ENCODE peak calls at places on chromosomes 12 and 14, in five cellular contexts. T is IMR-90, R is A549, B is HEK293T, X is K562. L is an unnamed sample.

GRCh38 chr12:130073721-130074120 is 88.5 kb upstream of the FZD10 start:
- DNase-seq in T (no peak), R (no peak), B (no peak), X (no peak), L (no peak)

GRCh38 chr12:48980389-48980952 is 2.3 kb downstream of the WNT1 start:
- DNase-seq in T (no peak), R (peak), B (no peak), X (no peak), L (no peak)

GRCh38 chr12:43336962-43337555 is 214.9 kb downstream of the ADAMTS20 start:
- DNase-seq in T (peak), R (peak), B (no peak), X (peak), L (no peak)

GRCh38 chr12:12938541-12938940 is 13.4 kb downstream of the GPRC5D start:
- DNase-seq in T (no peak), R (no peak), B (no peak), X (no peak), L (no peak)

GRCh38 chr14:21058903-21059302 is 1.3 kb downstream of the RNASE8 start:
- DNase-seq in T (no peak), R (no peak), B (no peak), X (no peak), L (no peak)

GRCh38 chr14:72975776-72976175 is 49.5 kb downstream of the DCAF4 start:
- DNase-seq in T (no peak), R (peak), B (no peak), X (peak), L (no peak)

GRCh38 chr14:51014086-51014485 is 69.8 kb upstream of the PYGL start:
- DNase-seq in T (peak), R (no peak), B (peak), X (no peak), L (no peak)

GRCh38 chr12:85279449-85280137 is 427 bp upstream of the ALX1 start:
- DNase-seq in T (no peak), R (no peak), B (peak), X (no peak), L (no peak)

GRCh38 chr12:34390846-34391700 is 368.8 kb downstream of the ALG10 start:
- DNase-seq in T (no peak), R (no peak), B (no peak), X (no peak), L (no peak)

GRCh38 chr12:29216797-29217583 is 67.9 kb downstream of the FAR2 start:
- DNase-seq in T (no peak), R (no peak), B (no peak), X (no peak), L (no peak)

GRCh38 chr14:68293404-68293803 is 473.8 kb downstream of the RAD51B start:
- DNase-seq in T (no peak), R (no peak), B (no peak), X (no peak), L (no peak)

GRCh38 chr12:62813031-62813829 is 121.7 kb downstream of the PPM1H start:
- DNase-seq in T (peak), R (peak), B (peak), X (peak), L (no peak)

GRCh38 chr12:53575502-53576264 is 50.5 kb downstream of the ATF7 start:
- DNase-seq in T (peak), R (peak), B (no peak), X (peak), L (no peak)

GRCh38 chr12:49662998-49663843 is 39.9 kb downstream of the PRPF40B start:
- DNase-seq in T (peak), R (no peak), B (no peak), X (peak), L (peak)

GRCh38 chr14:68143341-68143807 is 323.8 kb downstream of the RAD51B start:
- DNase-seq in T (peak), R (peak), B (no peak), X (no peak), L (no peak)

GRCh38 chr12:122981036-122981471 is 573 bp downstream of the ARL6IP4 start:
- DNase-seq in T (no peak), R (no peak), B (peak), X (peak), L (no peak)

GRCh38 chr14:86942939-86943338 is 1050.0 kb downstream of the GALC start:
- DNase-seq in T (no peak), R (no peak), B (no peak), X (no peak), L (no peak)

GRCh38 chr12:11581179-11581755 is 68.2 kb upstream of the ETV6 start:
- DNase-seq in T (peak), R (peak), B (peak), X (peak), L (no peak)

GRCh38 chr14:59131926-59132763 is 56.3 kb upstream of the DAAM1 start:
- DNase-seq in T (no peak), R (no peak), B (no peak), X (no peak), L (no peak)

GRCh38 chr14:89625988-89626806 is 209.2 kb upstream of the FOXN3 start:
- DNase-seq in T (no peak), R (no peak), B (no peak), X (no peak), L (no peak)

GRCh38 chr14:100240725-100241032 is 1.7 kb downstream of the YY1 start:
- DNase-seq in T (no peak), R (no peak), B (no peak), X (no peak), L (no peak)

GRCh38 chr12:9327307-9327706 is 119.1 kb upstream of the PZP start:
- DNase-seq in T (no peak), R (no peak), B (no peak), X (no peak), L (no peak)

GRCh38 chr12:89731614-89732013 is 23.0 kb upstream of the ATP2B1 start:
- DNase-seq in T (peak), R (no peak), B (no peak), X (no peak), L (no peak)

GRCh38 chr14:60655898-60656754 is 6.8 kb upstream of the SIX1 start:
- DNase-seq in T (peak), R (no peak), B (peak), X (no peak), L (no peak)

GRCh38 chr14:28765907-28766504 is 581 bp upstream of the FOXG1 start:
- DNase-seq in T (no peak), R (no peak), B (no peak), X (peak), L (no peak)

GRCh38 chr14:64861916-64862315 is 17.8 kb downstream of the SPTB start:
- DNase-seq in T (no peak), R (no peak), B (no peak), X (no peak), L (no peak)

GRCh38 chr12:18430425-18431048 is 169.2 kb downstream of the PIK3C2G start:
- DNase-seq in T (peak), R (peak), B (peak), X (peak), L (no peak)

GRCh38 chr12:6180300-6181051 is 19.7 kb upstream of the CD9 start:
- DNase-seq in T (peak), R (peak), B (no peak), X (no peak), L (no peak)

GRCh38 chr14:68110989-68111704 is 291.6 kb downstream of the RAD51B start:
- DNase-seq in T (no peak), R (no peak), B (no peak), X (no peak), L (peak)

GRCh38 chr14:95200404-95200803 is 43.1 kb upstream of the DICER1 start:
- DNase-seq in T (no peak), R (no peak), B (no peak), X (no peak), L (no peak)

DNA sequence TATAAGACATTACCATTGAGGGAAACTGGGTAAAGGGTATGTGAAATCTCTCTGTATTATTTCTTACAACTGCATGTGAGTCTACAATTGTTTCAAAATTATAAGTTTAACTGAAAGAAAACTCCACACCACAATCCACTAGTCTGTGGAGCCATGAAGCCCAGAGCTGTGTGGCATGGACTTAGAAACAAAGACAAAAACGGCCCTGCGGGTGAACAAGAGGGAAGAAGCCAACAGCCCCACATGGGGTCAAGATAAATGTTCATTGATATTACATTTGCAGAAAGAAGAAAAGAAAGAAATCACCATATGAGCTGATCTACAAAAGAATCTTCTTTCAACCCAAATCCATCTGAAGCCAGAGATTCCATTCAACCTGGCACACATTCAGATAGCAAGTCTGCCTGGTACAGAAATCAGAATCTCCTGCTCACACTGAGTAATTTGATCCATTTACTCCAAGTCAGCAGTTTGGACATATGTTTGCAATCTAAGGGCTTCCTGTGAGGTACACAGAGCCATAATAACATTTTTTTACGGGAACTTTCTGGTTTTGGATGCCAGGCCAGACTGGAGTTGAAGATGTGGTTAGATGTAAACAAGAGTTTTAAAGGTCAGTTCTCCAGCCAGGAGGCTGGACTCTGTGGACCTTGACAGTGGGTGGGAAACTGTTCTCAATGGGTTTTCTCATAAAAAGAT is 18.0 kb upstream of the TSPAN11 start:
- DNase-seq in T (peak), R (no peak), B (no peak), X (no peak), L (no peak)
- TF ChIP-seq BHLHE40 in T (no peak), R (no peak), B (no peak), X (no peak), L (no peak)

DNA sequence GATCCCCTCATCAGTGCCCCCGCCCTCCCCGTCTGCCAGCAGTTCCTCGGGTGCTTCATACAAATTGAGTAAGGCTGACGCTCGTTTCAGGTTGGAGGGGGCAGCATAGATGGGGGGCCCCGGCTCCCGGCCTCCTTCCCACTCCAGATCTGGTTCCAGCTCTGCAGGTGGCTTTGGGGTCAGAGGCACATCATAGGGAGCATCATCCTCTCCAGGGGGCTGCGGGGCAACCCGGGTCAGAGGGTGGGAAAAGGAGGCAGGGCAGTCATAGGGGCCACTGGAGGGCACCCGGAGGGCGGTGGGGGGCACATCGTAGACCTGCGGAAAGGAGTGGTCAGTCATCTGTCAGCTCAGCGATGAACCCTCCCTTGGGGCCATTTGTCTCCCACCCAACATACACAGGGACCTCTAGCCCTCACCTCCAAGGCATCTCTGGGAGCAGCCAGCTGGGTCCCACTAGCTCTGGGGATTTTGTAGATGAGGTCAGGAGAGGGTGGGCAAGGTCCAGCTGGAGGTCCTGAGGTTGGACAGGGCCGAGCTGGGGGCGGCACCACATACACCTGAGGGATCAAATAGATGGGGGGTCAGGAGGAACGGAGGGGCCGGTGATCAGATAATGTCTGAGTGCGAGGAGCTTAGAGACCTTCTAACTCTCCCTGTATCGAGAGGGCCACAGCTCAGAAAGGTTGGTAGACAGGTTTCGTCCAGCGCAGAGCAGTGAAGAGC is 5.1 kb downstream of the EFS start:
- DNase-seq in T (no peak), R (no peak), B (no peak), X (no peak), L (no peak)
- TF ChIP-seq BHLHE40 in T (no peak), R (no peak), B (no peak), X (no peak), L (no peak)

GRCh38 chr12:51871126-51871525 is 16.8 kb upstream of the ANKRD33 start:
- DNase-seq in T (no peak), R (no peak), B (no peak), X (no peak), L (no peak)

GRCh38 chr12:51869931-51870330 is 18.0 kb upstream of the ANKRD33 start:
- DNase-seq in T (no peak), R (no peak), B (no peak), X (no peak), L (no peak)

GRCh38 chr12:51869490-51869865 is 18.4 kb upstream of the ANKRD33 start:
- DNase-seq in T (no peak), R (no peak), B (no peak), X (no peak), L (no peak)

GRCh38 chr12:51867796-51868428 is 19.4 kb upstream of the FIGNL2 start:
- DNase-seq in T (no peak), R (no peak), B (no peak), X (no peak), L (no peak)

GRCh38 chr12:51868821-51869489 is 18.9 kb upstream of the ANKRD33 start:
- DNase-seq in T (no peak), R (no peak), B (no peak), X (peak), L (no peak)
- TF ChIP-seq BHLHE40 in T (no peak), R (no peak), B (no peak), X (no peak), L (no peak)

DNA sequence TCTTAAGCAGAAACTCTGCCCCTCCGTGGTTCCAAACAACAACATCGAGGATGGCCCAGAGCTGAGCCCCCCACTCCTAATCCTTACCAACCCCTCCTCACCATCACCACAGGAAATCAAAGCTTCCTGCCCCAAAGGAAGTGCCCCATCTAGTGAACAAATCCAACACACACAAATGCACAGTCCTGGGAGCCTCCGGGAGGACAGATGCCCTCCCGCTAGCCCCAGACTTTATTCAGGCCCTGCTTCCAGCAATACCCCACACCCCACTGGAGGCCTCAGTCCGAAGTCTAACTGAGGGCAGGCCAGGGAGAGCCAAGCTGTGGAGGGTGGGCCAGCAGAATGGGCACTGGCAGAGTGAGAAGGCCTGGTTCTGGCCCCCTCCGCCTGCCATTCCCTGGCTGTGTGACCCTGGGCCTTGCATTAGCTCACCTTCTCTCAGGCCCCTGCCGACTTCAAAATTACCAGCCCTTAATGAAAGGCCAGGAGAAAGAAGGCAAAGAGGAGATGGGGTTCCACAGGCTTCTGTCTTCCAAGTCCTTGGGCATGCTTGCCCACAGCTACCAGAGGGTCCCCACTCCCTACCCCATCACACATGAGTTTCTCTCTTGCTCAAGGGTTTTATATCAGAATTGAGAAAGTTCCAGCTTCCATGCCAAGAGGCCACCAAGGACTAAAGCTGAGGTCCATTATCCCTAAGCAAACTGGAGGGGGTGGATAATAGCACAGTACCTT is 2.3 kb downstream of the HDAC7 start:
- DNase-seq in T (no peak), R (no peak), B (no peak), X (no peak), L (no peak)
- TF ChIP-seq BHLHE40 in T (no peak), R (no peak), B (no peak), X (no peak), L (no peak)

DNA sequence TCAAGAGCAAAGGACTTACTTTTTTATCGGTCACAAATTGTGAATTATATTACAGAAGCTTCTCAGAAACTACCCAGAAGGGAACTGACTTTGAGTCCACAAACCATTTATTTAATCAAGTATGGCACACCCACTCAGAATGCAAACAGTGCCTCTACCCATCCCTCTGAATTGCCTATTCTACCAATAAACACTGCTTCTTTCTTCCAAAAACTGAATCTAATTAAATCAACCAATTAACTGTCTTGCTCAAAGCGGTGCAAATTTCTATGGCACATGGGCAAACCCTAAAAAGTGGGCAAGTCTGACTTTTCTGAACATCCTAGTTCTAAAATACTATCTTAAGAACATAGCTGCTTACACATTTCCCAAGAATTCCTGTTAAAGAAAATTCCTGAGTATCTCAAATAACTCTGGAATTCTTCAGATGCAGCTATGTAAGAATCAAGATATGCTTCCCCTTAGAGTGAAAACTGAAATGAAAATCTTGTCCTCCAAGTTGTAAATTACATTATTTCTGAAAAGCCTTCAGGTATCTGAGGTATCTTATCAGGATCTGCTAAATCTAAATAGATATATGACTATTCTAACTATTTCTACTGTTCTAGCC is 4.3 kb downstream of the SPTLC2 start:
- DNase-seq in T (peak), R (no peak), B (no peak), X (no peak), L (no peak)
- TF ChIP-seq BHLHE40 in T (no peak), R (no peak), B (no peak), X (no peak), L (no peak)

GRCh38 chr14:75044760-75045159 is 6.5 kb downstream of the MLH3 start:
- DNase-seq in T (peak), R (no peak), B (no peak), X (no peak), L (no peak)
- TF ChIP-seq BHLHE40 in T (no peak), R (no peak), B (no peak), X (no peak), L (no peak)

GRCh38 chr12:113151655-113152054 is 2.1 kb downstream of the CFAP73 start:
- DNase-seq in T (no peak), R (no peak), B (no peak), X (no peak), L (no peak)

GRCh38 chr12:113152196-113152834 is 2.8 kb downstream of the CFAP73 start:
- DNase-seq in T (no peak), R (no peak), B (no peak), X (no peak), L (no peak)

GRCh38 chr12:113146999-113147398 is 2.5 kb upstream of the CFAP73 start:
- DNase-seq in T (no peak), R (no peak), B (no peak), X (no peak), L (no peak)

GRCh38 chr12:113152835-113153814 is 3.6 kb downstream of the CFAP73 start:
- DNase-seq in T (peak), R (peak), B (peak), X (peak), L (no peak)

DNA sequence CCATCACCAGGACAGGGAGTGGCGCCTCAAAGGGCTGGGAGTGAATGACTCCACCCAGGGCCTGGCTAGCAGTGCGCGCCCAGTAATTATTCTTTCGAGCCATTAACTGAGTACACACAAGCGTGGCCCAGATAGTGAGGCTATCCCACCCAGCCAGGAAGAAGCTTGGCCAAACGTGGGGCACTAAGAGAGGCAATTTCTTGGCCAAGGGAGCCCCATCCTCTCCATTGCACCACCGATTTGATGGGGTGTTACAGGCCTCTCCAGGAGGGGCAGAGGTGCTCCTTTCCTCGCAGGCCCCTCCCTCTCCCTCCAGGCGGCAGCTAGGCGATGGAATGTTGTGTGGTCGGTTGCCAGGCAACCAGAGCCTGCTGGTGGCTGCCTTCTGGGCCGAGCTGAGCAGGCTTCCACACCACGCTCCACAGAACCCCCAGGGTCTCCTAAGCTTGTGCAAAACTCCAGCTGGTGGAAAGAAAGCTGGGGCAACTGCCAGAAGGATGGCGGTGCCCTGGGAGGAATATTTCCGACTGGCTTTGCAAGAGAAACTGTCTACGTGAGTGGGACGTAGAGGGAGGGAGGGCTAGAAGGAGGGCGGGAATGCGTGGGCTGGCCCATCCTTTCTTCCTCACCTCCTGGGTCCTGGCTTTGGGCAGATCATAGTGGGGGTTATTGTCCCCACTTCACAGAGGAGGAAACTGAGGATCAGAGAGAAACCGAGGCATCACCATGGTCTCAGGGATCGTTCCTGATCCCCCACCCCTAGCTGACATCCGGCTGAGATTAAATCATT is at the start of gene CFAP73:
- DNase-seq in T (peak), R (peak), B (peak), X (peak), L (no peak)
- TF ChIP-seq BHLHE40 in T (no peak), R (no peak), B (no peak), X (no peak), L (no peak)

GRCh38 chr12:21942377-21942703 is 1.1 kb upstream of the ABCC9 start:
- DNase-seq in T (no peak), R (no peak), B (no peak), X (no peak), L (no peak)

GRCh38 chr12:21941522-21942376 is 523 bp upstream of the ABCC9 start:
- DNase-seq in T (peak), R (no peak), B (peak), X (peak), L (no peak)

GRCh38 chr12:21950649-21951048 is 9.4 kb upstream of the ABCC9 start:
- DNase-seq in T (no peak), R (no peak), B (no peak), X (no peak), L (no peak)

GRCh38 chr12:21945002-21945401 is 3.8 kb upstream of the ABCC9 start:
- DNase-seq in T (no peak), R (no peak), B (no peak), X (no peak), L (no peak)

GRCh38 chr12:21946983-21947382 is 5.8 kb upstream of the ABCC9 start:
- DNase-seq in T (no peak), R (no peak), B (no peak), X (no peak), L (no peak)
- TF ChIP-seq BHLHE40 in T (no peak), R (no peak), B (no peak), X (no peak), L (no peak)

L was measured in GM12878.